ENCODE peak calls at places on chromosomes 6 and 20, in four cellular contexts. Y is left lung, T is heart right ventricle, S is tibial artery. K is an unnamed sample.
A peak's percentile ranks its signal among the peaks of the same experiment; 100 is the strongest.

GRCh38 chr6:6317386-6317785 is 3.1 kb downstream of the F13A1 start:
- DNase-seq in Y (no peak), T (no peak), S (no peak), K (no peak)

GRCh38 chr6:149060300-149060984 is 257.1 kb upstream of the TAB2 start:
- DNase-seq in Y (no peak), T (no peak), S (no peak), K (no peak)

GRCh38 chr20:19885981-19886665 is 128.1 kb downstream of the RIN2 start:
- DNase-seq in Y (peak; percentile 59), T (peak; percentile 46), S (peak; percentile 80), K (peak; percentile 63)

GRCh38 chr6:16766043-16766521 is 4.8 kb upstream of the ATXN1 start:
- DNase-seq in Y (no peak), T (no peak), S (no peak), K (no peak)

GRCh38 chr6:133632206-133632605 is 256.7 kb upstream of the TCF21 start:
- DNase-seq in Y (no peak), T (no peak), S (no peak), K (no peak)

GRCh38 chr6:27502508-27503435 is 29.9 kb upstream of the ZNF184 start:
- DNase-seq in Y (peak; percentile 53), T (peak; percentile 49), S (peak; percentile 75), K (no peak)

GRCh38 chr6:104473021-104473429 is 386.7 kb downstream of the HACE1 start:
- DNase-seq in Y (no peak), T (no peak), S (no peak), K (no peak)

GRCh38 chr20:62601172-62601571 is 41.1 kb upstream of the SLCO4A1 start:
- DNase-seq in Y (no peak), T (no peak), S (no peak), K (no peak)

GRCh38 chr6:121760640-121761213 is 325.3 kb downstream of the GJA1 start:
- DNase-seq in Y (no peak), T (no peak), S (no peak), K (no peak)

GRCh38 chr6:107644513-107644912 is 154.6 kb downstream of the SOBP start:
- DNase-seq in Y (no peak), T (no peak), S (no peak), K (no peak)

GRCh38 chr6:131923356-131923755 is 27.8 kb downstream of the CCN2 start:
- DNase-seq in Y (no peak), T (peak; percentile 32), S (no peak), K (no peak)

GRCh38 chr20:23397961-23398360 is 23.3 kb downstream of the NAPB start:
- DNase-seq in Y (no peak), T (peak; percentile 37), S (no peak), K (no peak)

GRCh38 chr6:143962644-143962929 is 45.5 kb downstream of the PLAGL1 start:
- DNase-seq in Y (no peak), T (no peak), S (no peak), K (no peak)

GRCh38 chr20:22977047-22977785 is 57.9 kb upstream of the SSTR4 start:
- DNase-seq in Y (no peak), T (peak; percentile 63), S (no peak), K (no peak)

GRCh38 chr6:137724018-137724403 is 143.0 kb upstream of the TNFAIP3 start:
- DNase-seq in Y (no peak), T (no peak), S (no peak), K (no peak)

GRCh38 chr6:7051780-7052440 is 55.9 kb upstream of the RREB1 start:
- DNase-seq in Y (peak; percentile 78), T (peak; percentile 37), S (no peak), K (peak; percentile 86)

GRCh38 chr6:10719386-10720228 is 3.3 kb upstream of the TMEM14C start:
- DNase-seq in Y (no peak), T (peak; percentile 56), S (no peak), K (peak; percentile 64)

GRCh38 chr20:38141889-38142494 is 23.1 kb downstream of the TGM2 start:
- DNase-seq in Y (no peak), T (no peak), S (peak; percentile 63), K (peak; percentile 17)

GRCh38 chr20:8583209-8584106 is 451.4 kb downstream of the PLCB1 start:
- DNase-seq in Y (no peak), T (no peak), S (no peak), K (no peak)

GRCh38 chr20:21699216-21699508 is 6.3 kb upstream of the PAX1 start:
- DNase-seq in Y (no peak), T (no peak), S (no peak), K (no peak)

GRCh38 chr6:157120523-157121232 is 202.6 kb downstream of the TMEM242 start:
- DNase-seq in Y (no peak), T (no peak), S (no peak), K (no peak)

GRCh38 chr6:18019539-18020534 is 32.4 kb upstream of the KIF13A start:
- DNase-seq in Y (no peak), T (peak; percentile 8), S (no peak), K (no peak)
- H3K27ac ChIP-seq in Y (no peak overlapping the region), T (no peak overlapping the region), S (no peak overlapping the region), K (no peak overlapping the region)

DNA sequence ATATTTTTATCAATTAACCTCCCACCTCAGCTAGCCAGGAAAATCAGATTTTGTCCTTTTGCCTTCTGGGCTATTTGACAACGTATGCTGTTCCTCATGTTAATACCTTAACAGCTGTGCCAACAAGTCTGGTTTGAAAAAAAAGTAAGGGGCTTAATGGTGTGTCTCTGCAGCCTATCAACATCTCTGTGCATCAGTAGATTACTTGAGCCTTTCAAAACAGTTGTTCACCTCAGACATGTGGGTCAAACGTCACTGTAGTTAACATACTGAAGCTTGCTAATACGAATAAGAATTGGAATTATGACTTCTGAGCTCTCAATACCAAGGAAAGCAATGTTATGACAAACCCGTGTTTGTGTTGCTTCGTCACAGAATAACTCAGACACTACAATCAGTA is 23.0 kb downstream of the CEP57L1 start:
- DNase-seq in Y (no peak), T (no peak), S (no peak), K (no peak)
- H3K4me3 ChIP-seq in Y (no peak overlapping the region), T (no peak overlapping the region), S (no peak overlapping the region), K (no peak overlapping the region)

DNA sequence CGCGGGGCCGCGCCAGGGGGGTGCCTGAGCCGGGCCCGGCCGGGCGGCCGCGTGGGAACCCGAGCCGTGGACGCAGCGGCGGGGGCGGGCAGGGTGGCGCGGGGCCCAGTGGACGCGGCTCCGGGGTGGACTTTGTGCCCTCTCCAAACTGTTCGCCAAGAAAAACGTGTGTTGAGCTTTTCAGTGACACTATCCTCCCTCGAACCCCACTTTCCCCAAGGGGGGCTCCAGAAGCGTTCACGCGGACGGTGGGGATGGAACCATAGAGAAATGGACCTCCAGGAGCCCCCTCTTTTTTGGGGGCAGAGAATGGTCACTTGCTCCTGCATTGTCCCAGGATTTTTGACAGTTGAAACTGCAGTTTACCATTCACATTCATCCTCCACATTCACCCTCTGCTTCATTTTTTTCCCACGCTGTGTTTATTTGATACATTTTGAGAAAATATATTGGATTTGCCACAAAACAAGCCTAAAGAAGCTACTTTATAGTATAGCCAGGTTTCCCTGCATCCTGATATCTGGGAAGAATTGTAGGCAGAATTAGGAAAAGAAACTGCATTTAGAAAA is 2.8 kb upstream of the HIVEP1 start:
- DNase-seq in Y (no peak), T (no peak), S (no peak), K (no peak)
- H3K27ac ChIP-seq in Y (peak overlapping the region; percentile 97), T (peak overlapping the region; percentile 97), S (peak overlapping the region; percentile 92), K (peak overlapping the region; percentile 95)

GRCh38 chr6:110105296-110105695 is 74.2 kb downstream of the WASF1 start:
- DNase-seq in Y (no peak), T (no peak), S (no peak), K (no peak)

GRCh38 chr6:110098511-110099116 is 80.9 kb downstream of the WASF1 start:
- DNase-seq in Y (no peak), T (no peak), S (no peak), K (no peak)

GRCh38 chr6:110101885-110102284 is 77.6 kb downstream of the WASF1 start:
- DNase-seq in Y (no peak), T (no peak), S (no peak), K (no peak)

GRCh38 chr6:110103260-110103659 is 76.2 kb downstream of the WASF1 start:
- DNase-seq in Y (no peak), T (no peak), S (no peak), K (no peak)

GRCh38 chr6:110102411-110102810 is 77.1 kb downstream of the WASF1 start:
- DNase-seq in Y (no peak), T (no peak), S (no peak), K (no peak)
- H3K4me3 ChIP-seq in Y (no peak overlapping the region), T (no peak overlapping the region), S (no peak overlapping the region), K (no peak overlapping the region)

GRCh38 chr20:47204008-47204745 is 152.3 kb downstream of the ZMYND8 start:
- DNase-seq in Y (no peak), T (no peak), S (no peak), K (no peak)

GRCh38 chr20:47206962-47207641 is 149.4 kb downstream of the ZMYND8 start:
- DNase-seq in Y (no peak), T (no peak), S (no peak), K (no peak)

GRCh38 chr20:47202765-47203667 is 153.5 kb downstream of the ZMYND8 start:
- DNase-seq in Y (no peak), T (no peak), S (no peak), K (no peak)

GRCh38 chr20:47204746-47205122 is 151.8 kb downstream of the ZMYND8 start:
- DNase-seq in Y (no peak), T (no peak), S (no peak), K (no peak)

DNA sequence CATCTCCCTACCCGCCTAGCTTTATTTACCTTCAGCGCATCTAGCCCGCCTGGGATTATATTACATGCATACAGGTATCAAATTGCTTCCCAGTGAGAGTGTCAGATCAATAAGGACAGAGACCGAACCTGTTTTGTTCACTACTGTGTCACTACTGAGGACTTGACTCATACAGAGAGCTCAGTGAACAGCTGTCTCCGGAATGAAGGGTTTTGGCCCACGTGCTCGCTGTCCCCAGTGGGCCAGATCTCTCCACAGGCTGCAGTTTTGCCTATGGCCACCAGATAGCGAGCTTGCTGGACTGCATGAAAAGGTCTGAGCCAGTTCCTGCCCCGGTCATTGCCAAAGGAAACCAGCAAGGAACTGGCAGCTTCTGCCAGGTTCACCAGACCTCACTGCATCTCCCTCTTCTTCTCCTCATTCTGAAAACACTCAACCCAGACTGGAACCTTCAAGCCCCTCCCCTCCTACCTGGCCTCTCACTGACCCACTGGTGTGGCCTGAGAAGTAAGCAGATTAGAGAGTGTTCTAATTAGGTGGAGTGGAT is 150.8 kb downstream of the ZMYND8 start:
- DNase-seq in Y (peak; percentile 35), T (peak; percentile 38), S (peak; percentile 78), K (peak; percentile 78)
- H3K27ac ChIP-seq in Y (no peak overlapping the region), T (no peak overlapping the region), S (no peak overlapping the region), K (no peak overlapping the region)

DNA sequence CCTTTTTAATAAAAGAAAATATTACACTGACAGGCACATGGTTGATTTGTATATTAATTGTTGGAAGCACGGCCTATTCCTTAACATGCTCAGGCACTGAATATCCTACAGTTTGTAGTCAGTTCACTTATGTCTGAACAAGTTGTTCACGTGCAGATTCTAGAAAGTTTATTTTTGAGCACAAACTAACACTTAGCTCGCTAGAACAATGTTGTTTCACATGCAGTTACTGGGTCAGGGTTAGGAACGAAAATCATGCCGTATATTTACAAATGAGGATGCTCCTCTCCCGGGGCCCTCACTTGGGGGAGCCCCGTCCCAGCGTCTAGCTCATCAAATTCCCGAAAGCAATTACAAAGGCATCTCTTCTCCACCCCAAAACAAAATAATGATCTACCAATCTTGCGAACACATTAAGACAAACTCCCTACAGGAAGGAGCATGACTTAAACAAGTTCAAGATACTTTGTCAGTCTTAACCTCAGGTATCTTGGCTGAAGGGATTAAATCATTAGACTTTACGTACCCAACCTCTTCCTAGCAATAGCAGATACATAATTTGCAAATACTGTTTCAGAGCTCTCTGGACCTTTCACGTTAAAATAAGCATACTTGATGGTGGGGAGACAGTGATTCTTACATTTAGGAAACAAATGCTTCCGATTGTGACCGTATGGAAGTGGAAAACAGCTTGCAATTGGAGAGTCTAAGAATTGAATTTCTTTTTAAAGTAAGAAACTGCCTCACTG is 1.5 kb downstream of the MAP7 start:
- DNase-seq in Y (no peak), T (no peak), S (no peak), K (no peak)
- H3K4me3 ChIP-seq in Y (peak overlapping the region; percentile 68), T (no peak overlapping the region), S (no peak overlapping the region), K (peak overlapping the region; percentile 69)

K was measured in upper lobe of right lung.